ENCODE peak calls at places on chromosome 4, in six cellular contexts. C is PC-9, Z is adipocyte, O is BE2C, D is aorta, A is neuronal stem cell. S is an unnamed sample. For H3K36me3, the result is how much of the 10 kb centered on the place peaks cover.

GRCh38 chr4:142815834-142816233 is 30.3 kb downstream of the INPP4B start:
- DNase-seq in C (no peak), Z (peak), O (no peak), D (no peak), A (no peak), S (no peak)

GRCh38 chr4:161256716-161257115 is 907.1 kb downstream of the FSTL5 start:
- DNase-seq in C (no peak), Z (peak), O (peak), D (no peak), A (no peak), S (no peak)

GRCh38 chr4:73066928-73067327 is 2.6 kb downstream of the COX18 start:
- DNase-seq in C (no peak), Z (no peak), O (no peak), D (no peak), A (no peak), S (no peak)

GRCh38 chr4:156512622-156513021 is 459.0 kb downstream of the PDGFC start:
- DNase-seq in C (no peak), Z (peak), O (no peak), D (no peak), A (no peak), S (no peak)

GRCh38 chr4:112926826-112927225 is 122.6 kb upstream of the ANK2 start:
- DNase-seq in C (no peak), Z (no peak), O (no peak), D (no peak), A (no peak), S (no peak)

GRCh38 chr4:141636077-141636770 is at the start of gene IL15:
- DNase-seq in C (peak), Z (peak), O (peak), D (peak), A (peak), S (peak)

GRCh38 chr4:138118270-138118669 is 123.9 kb downstream of the SLC7A11 start:
- DNase-seq in C (no peak), Z (no peak), O (no peak), D (no peak), A (no peak), S (no peak)

GRCh38 chr4:2332976-2333319 is 71.0 kb upstream of the MXD4 start:
- DNase-seq in C (no peak), Z (no peak), O (no peak), D (no peak), A (no peak), S (no peak)

GRCh38 chr4:114561590-114561989 is 37.0 kb upstream of the UGT8 start:
- DNase-seq in C (no peak), Z (no peak), O (no peak), D (no peak), A (no peak), S (no peak)

GRCh38 chr4:100891808-100892207 is 374.0 kb upstream of the EMCN start:
- DNase-seq in C (no peak), Z (no peak), O (no peak), D (no peak), A (no peak), S (no peak)

GRCh38 chr4:89492476-89493110 is 185.0 kb upstream of the GPRIN3 start:
- DNase-seq in C (no peak), Z (peak), O (no peak), D (no peak), A (no peak), S (no peak)

GRCh38 chr4:122007016-122007415 is 55.2 kb upstream of the TRPC3 start:
- DNase-seq in C (no peak), Z (no peak), O (no peak), D (no peak), A (no peak), S (no peak)

GRCh38 chr4:159174645-159175147 is 71.8 kb downstream of the RAPGEF2 start:
- DNase-seq in C (no peak), Z (peak), O (no peak), D (no peak), A (no peak), S (no peak)

GRCh38 chr4:472881-473574 is 25.9 kb downstream of the ZNF721 start:
- DNase-seq in C (no peak), Z (peak), O (no peak), D (no peak), A (no peak), S (no peak)

GRCh38 chr4:10075158-10075863 is 41.3 kb downstream of the WDR1 start:
- DNase-seq in C (no peak), Z (no peak), O (no peak), D (peak), A (no peak), S (no peak)
- H3K36me3 ChIP-seq in C (under half), Z (half or more), O (under half), D (under half), A (half or more), S (half or more)

DNA sequence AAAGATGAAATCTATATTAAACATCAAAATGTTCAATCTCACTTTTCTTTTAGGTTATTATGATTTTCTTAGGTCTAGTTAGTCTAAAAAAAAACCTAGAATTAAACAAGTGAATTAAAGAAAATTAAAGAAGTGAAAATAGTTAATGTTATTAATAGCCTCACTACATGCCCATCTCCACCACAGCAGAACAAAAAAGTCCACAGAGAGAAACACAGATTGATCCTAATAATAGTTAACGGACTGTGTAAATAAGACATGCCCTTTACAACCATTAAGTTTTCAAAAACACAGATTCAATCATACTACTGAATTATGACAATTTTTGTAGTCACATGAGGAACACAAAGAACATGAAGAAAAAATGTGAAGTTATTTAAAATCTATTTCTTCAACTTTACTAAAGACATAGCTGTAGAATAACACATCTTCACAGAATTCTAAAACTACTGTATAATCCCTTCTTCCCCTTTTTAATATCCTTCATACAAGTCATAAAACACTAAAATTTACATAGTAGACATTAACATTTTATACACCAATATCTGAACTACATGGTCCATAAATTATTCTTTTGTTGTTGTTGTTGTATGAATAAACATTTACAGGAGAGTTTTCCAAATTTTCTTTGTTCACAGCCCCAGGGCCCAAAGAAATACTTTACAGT is 15.3 kb downstream of the HELQ start:
- DNase-seq in C (no peak), Z (no peak), O (no peak), D (no peak), A (no peak), S (no peak)
- H3K36me3 ChIP-seq in C (under half), Z (half or more), O (under half), D (under half), A (half or more), S (half or more)

DNA sequence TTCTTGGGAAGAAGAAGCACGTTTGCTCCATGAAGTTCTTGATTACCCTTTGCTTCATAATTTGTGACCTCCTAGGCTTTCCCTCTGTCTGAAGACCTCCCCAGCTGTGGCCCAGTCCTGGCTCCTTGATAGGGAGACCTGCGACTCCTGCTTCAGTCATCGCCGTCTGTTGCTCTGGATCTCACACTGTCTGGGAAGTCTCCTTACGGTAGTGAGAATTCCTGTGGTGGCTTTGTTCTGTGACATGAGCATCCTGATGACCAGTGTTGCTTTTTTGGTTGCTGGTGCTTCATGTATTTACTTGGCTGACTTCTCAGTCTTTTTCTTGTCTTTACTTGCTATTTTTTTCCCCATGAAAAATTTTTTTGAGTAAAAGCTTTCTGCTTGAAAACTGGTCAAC is 44.2 kb downstream of the JADE1 start:
- DNase-seq in C (no peak), Z (no peak), O (no peak), D (no peak), A (no peak), S (no peak)
- H3K36me3 ChIP-seq in C (under half), Z (half or more), O (half or more), D (under half), A (half or more), S (half or more)

DNA sequence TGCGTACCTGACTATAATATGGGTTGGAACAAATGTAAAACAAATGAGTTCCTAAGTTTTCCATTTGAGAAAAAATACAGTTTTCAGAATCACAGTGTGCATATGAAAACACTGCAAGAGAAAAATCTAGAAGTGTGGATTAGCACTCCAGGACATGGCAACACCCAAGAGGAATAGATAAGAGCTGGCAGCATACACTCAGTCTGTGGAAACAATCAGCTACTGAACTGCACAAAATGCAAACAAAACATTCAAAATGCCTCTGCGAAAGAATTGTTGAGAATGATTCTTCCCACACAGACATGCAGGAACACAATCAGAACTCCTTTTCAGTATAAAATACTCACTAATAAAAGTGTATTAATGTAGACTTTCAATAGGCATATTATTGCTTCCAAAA is 39.9 kb downstream of the ATP8A1 start:
- DNase-seq in C (no peak), Z (no peak), O (no peak), D (no peak), A (no peak), S (no peak)
- H3K36me3 ChIP-seq in C (under half), Z (under half), O (under half), D (under half), A (under half), S (under half)

GRCh38 chr4:37623125-37623524 is 63.1 kb downstream of the RELL1 start:
- DNase-seq in C (no peak), Z (no peak), O (no peak), D (no peak), A (no peak), S (no peak)
- H3K36me3 ChIP-seq in C (under half), Z (under half), O (under half), D (under half), A (under half), S (under half)

S was measured in lower lobe of right lung.